ENCODE peak calls at places on chromosomes 5 and 9, in nine cellular contexts. Z, U, J, V, E, O, T, K and D are unnamed samples.

GRCh38 chr9:114011313-114011712 is 66.8 kb downstream of the AMBP start:
- DNase-seq in O (no peak), J (no peak), K (peak; percentile 1), V (no peak), U (no peak), Z (no peak), E (no peak), T (peak; percentile 19), D (peak; percentile 44)

GRCh38 chr5:174371600-174372094 is 326.1 kb downstream of the NSG2 start:
- DNase-seq in V (no peak), O (no peak), Z (no peak), J (peak; percentile 70), U (no peak), T (no peak), K (no peak), E (no peak), D (no peak)

GRCh38 chr9:136238342-136238732 is 7.3 kb downstream of the QSOX2 start:
- DNase-seq in U (no peak), V (no peak), J (no peak), K (no peak), O (peak; percentile 72), E (no peak), Z (no peak), T (no peak), D (no peak)

GRCh38 chr5:145204741-145205140 is 630.4 kb downstream of the PRELID2 start:
- DNase-seq in V (no peak), K (no peak), T (no peak), Z (no peak), U (no peak), E (no peak), J (no peak), O (no peak), D (no peak)

GRCh38 chr5:59328801-59329296 is 564.7 kb downstream of the PDE4D start:
- DNase-seq in E (no peak), J (peak; percentile 3), U (no peak), K (no peak), V (no peak), Z (no peak), O (no peak), T (no peak), D (no peak)

GRCh38 chr5:74919487-74919886 is 53.3 kb upstream of the FAM169A start:
- DNase-seq in O (no peak), J (peak; percentile 72), Z (peak; percentile 61), U (no peak), V (no peak), K (no peak), T (no peak), E (no peak), D (no peak)

GRCh38 chr9:33852216-33852826 is 35.4 kb downstream of the UBE2R2 start:
- DNase-seq in O (no peak), Z (peak; percentile 59), U (peak; percentile 70), T (peak; percentile 81), J (peak; percentile 38), E (peak; percentile 47), K (peak; percentile 80), V (peak; percentile 78), D (peak; percentile 76)

GRCh38 chr9:129027224-129027684 is 877 bp downstream of the SH3GLB2 start:
- DNase-seq in U (no peak), E (no peak), J (peak; percentile 37), O (no peak), V (no peak), K (no peak), Z (no peak), T (no peak), D (no peak)

GRCh38 chr9:79709945-79710674 is 138.3 kb downstream of the TLE4 start:
- DNase-seq in T (no peak), K (no peak), J (no peak), Z (no peak), O (no peak), E (no peak), V (no peak), U (no peak), D (no peak)

GRCh38 chr5:147901555-147901954 is 4.8 kb downstream of the C5orf46 start:
- DNase-seq in Z (no peak), U (no peak), E (no peak), T (no peak), K (no peak), V (no peak), J (no peak), O (no peak), D (peak; percentile 82)

GRCh38 chr5:14374100-14374499 is 207.5 kb upstream of the OTULINL start:
- DNase-seq in T (no peak), K (no peak), O (no peak), U (no peak), Z (no peak), J (no peak), V (no peak), E (no peak), D (no peak)

GRCh38 chr9:99185904-99186303 is 35.8 kb downstream of the ALG2 start:
- DNase-seq in J (no peak), K (no peak), O (no peak), Z (no peak), V (no peak), E (no peak), U (no peak), T (no peak), D (no peak)

GRCh38 chr9:70229579-70229978 is 29.2 kb upstream of the SMC5 start:
- DNase-seq in O (no peak), K (no peak), E (no peak), T (no peak), U (no peak), V (no peak), Z (no peak), J (peak; percentile 24), D (no peak)

DNA sequence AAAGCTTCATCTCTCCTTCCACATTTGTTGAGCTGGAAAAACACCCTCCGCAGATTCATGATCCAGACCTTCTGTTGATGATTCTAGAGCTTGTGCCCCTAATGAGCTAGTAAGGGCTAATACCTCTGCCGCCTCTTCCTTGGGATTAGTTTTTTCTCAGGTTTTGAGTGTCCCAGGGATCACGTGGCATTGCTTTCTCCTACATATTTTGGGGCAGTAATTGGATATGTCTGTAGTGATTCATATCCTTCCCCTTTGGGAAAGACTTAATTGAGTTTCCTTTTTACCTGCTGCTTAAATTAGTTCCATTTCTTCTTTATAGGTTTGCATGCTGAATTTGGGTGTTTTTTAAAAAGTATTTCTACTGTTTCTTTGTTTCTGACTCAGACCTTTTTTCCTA is 143.9 kb downstream of the GOLPH3 start:
- DNase-seq in K (no peak), E (no peak), O (no peak), J (peak; percentile 70), Z (no peak), U (no peak), V (no peak), T (no peak), D (no peak)
- H3K4me1 ChIP-seq in K (peaks cover 82% of the 10 kb centered on the region), E (no peaks in the 10 kb centered on the region), O (peaks cover 53% of the 10 kb centered on the region), J (peaks cover 78% of the 10 kb centered on the region), Z (peaks cover 14% of the 10 kb centered on the region), U (no peaks in the 10 kb centered on the region), V (peaks cover 55% of the 10 kb centered on the region), T (peaks cover 7% of the 10 kb centered on the region), D (no peaks in the 10 kb centered on the region)

DNA sequence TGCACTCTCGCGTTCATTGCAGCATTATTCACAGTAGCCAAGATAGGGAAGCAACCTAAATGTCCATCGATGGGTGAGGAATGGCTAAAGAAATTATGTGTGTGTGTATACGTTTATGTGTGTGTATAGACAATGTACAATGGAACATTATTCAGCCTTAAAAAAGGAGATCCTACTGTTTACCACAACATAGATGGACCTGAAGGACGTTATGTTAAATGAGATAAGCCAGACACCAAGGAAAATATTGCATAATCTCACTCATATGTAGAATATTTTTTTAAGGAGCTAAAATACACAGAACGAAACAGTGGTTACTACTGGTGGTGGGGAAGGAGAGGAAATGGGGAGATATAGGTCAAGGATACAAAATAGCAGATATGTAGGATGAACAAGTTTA is 2.4 kb downstream of the KIF2A start:
- DNase-seq in U (no peak), Z (no peak), J (no peak), E (no peak), V (no peak), T (no peak), O (no peak), K (no peak), D (no peak)
- H3K4me3 ChIP-seq in U (no peak overlapping the region), Z (no peak overlapping the region), J (no peak overlapping the region), E (no peak overlapping the region), V (no peak overlapping the region), T (no peak overlapping the region), O (no peak overlapping the region), K (no peak overlapping the region), D (no peak overlapping the region)

DNA sequence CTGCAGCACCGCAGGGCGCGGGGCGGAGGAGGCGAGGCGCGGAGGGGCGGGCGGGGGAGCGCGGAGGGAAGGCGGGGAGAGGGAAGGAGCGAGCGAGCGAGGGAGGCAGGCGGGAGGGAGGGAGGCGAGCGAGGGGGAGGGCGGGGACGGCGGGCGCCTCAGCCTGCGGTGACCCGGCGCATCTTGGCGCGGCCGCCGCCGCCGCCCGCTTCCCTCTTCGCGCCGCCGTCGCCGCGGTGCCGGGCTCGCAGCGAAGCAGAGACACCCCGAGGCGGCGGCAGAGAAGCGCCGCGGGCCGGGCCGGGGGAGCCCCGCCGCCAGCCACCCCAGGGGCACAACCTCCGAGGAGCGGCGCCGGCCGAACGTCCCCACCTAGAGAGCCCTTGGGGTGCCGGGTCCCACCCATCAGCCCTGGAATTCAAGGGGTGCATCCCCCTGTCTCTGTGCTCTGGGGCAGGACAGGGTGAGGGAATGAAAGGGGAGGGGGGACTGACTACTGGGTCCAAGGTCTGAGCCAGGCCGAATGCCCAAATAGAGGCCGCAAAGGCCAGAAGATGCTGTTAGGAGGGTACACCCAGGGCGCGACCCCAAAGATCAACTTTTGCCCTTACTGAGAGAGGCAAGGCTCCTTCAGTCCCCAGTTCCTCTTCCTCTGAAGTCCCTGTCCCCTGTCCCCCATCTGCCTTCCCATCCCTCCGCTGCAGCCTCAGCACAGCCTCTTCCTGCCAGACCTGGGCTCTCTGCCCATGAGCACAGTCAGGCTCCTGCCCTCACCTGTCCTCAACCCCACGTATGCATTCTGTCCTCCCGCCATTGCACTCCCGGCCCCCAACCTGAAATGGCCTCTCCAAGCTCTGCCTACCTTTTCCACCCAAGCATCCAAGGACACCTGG is at the start of gene ADAMTS2:
- DNase-seq in O (peak; percentile 87), K (peak; percentile 43), U (no peak), E (no peak), Z (peak; percentile 88), V (peak; percentile 35), J (peak; percentile 29), T (peak; percentile 73), D (peak; percentile 92)
- H3K27ac ChIP-seq in O (peak within 1 kb of the TSS; percentile 64), K (no peak within 1 kb of the TSS), U (peak within 1 kb of the TSS; percentile 75), E (no peak within 1 kb of the TSS), Z (no peak within 1 kb of the TSS), V (peak within 1 kb of the TSS; percentile 71), J (no peak within 1 kb of the TSS), T (peak within 1 kb of the TSS; percentile 69), D (no peak within 1 kb of the TSS)

GRCh38 chr5:132429451-132430440 is 60.2 kb downstream of the SLC22A5 start:
- DNase-seq in T (no peak), U (no peak), V (no peak), J (no peak), O (no peak), K (no peak), E (no peak), Z (no peak), D (no peak)

GRCh38 chr5:132433141-132433540 is 57.4 kb downstream of the IRF1 start:
- DNase-seq in E (no peak), Z (no peak), K (no peak), O (no peak), T (no peak), J (no peak), U (no peak), V (no peak), D (no peak)

GRCh38 chr5:132428811-132429440 is 59.4 kb downstream of the SLC22A5 start:
- DNase-seq in T (peak; percentile 54), O (no peak), K (no peak), Z (no peak), J (no peak), U (no peak), V (no peak), E (no peak), D (no peak)

GRCh38 chr5:132431682-132432081 is 58.9 kb downstream of the IRF1 start:
- DNase-seq in U (no peak), Z (no peak), T (no peak), V (no peak), J (no peak), O (no peak), K (no peak), E (no peak), D (no peak)

GRCh38 chr5:132430736-132431135 is 59.8 kb downstream of the IRF1 start:
- DNase-seq in K (no peak), Z (no peak), O (no peak), U (no peak), T (no peak), J (no peak), V (no peak), E (no peak), D (no peak)
- H3K4me1 ChIP-seq in K (peaks cover 97% of the 10 kb centered on the region), Z (peaks cover 13% of the 10 kb centered on the region), O (peaks cover 95% of the 10 kb centered on the region), U (peaks cover 44% of the 10 kb centered on the region), T (peaks cover 95% of the 10 kb centered on the region), J (peaks cover 27% of the 10 kb centered on the region), V (peaks cover 41% of the 10 kb centered on the region), E (peaks cover 28% of the 10 kb centered on the region), D (no peaks in the 10 kb centered on the region)